ENCODE peak calls at places on chromosome 11, in eight cellular contexts. B is CD4-positive, alpha-beta T cell; L is osteocyte; H is mucosa of descending colon; T is psoas muscle; V is chondrocyte; Z is ovary; E is IMR-90. Y is an unnamed sample.

GRCh38 chr11:8192016-8192895 is 23.4 kb upstream of the RIC3 start:
- DNase-seq in B (peak), L (peak), H (peak), T (peak), V (no peak), Z (peak), E (peak), Y (peak)

GRCh38 chr11:83070878-83071640 is 638 bp downstream of the RAB30 start:
- DNase-seq in B (no peak), L (no peak), H (peak), T (peak), V (no peak), Z (peak), E (peak), Y (no peak)

GRCh38 chr11:111913997-111914396 is 1.5 kb downstream of the HSPB2 start:
- DNase-seq in B (no peak), L (no peak), H (peak), T (peak), V (no peak), Z (peak), E (peak), Y (no peak)

GRCh38 chr11:128412847-128413791 is 174.2 kb downstream of the ETS1 start:
- DNase-seq in B (no peak), L (no peak), H (no peak), T (no peak), V (no peak), Z (no peak), E (peak), Y (no peak)

GRCh38 chr11:60570970-60571369 is 55.8 kb downstream of the MS4A13 start:
- DNase-seq in B (no peak), L (no peak), H (no peak), T (no peak), V (no peak), Z (no peak), E (no peak), Y (no peak)

GRCh38 chr11:1656670-1657069 is 27.1 kb downstream of the KRTAP5-5 start:
- DNase-seq in B (no peak), L (no peak), H (no peak), T (no peak), V (peak), Z (no peak), E (no peak), Y (no peak)

GRCh38 chr11:72069787-72070251 is 10.5 kb downstream of the NUMA1 start:
- DNase-seq in B (no peak), L (no peak), H (peak), T (peak), V (no peak), Z (peak), E (peak), Y (no peak)

GRCh38 chr11:133047036-133047800 is 485.1 kb downstream of the OPCML start:
- DNase-seq in B (no peak), L (no peak), H (no peak), T (no peak), V (no peak), Z (no peak), E (no peak), Y (no peak)

GRCh38 chr11:126529037-126529436 is 173.6 kb downstream of the ST3GAL4 start:
- DNase-seq in B (no peak), L (no peak), H (no peak), T (no peak), V (peak), Z (no peak), E (no peak), Y (no peak)

GRCh38 chr11:113272281-113272680 is 42.1 kb upstream of the TTC12 start:
- DNase-seq in B (no peak), L (no peak), H (no peak), T (no peak), V (no peak), Z (no peak), E (no peak), Y (no peak)

GRCh38 chr11:128587415-128587814 is at the start of gene ETS1:
- DNase-seq in B (no peak), L (no peak), H (no peak), T (no peak), V (no peak), Z (no peak), E (no peak), Y (no peak)

GRCh38 chr11:32838505-32839274 is 9.0 kb downstream of the PRRG4 start:
- DNase-seq in B (no peak), L (no peak), H (peak), T (no peak), V (no peak), Z (no peak), E (no peak), Y (no peak)

GRCh38 chr11:36509265-36509664 is 807 bp downstream of the TRAF6 start:
- DNase-seq in B (no peak), L (no peak), H (no peak), T (no peak), V (no peak), Z (no peak), E (peak), Y (no peak)

GRCh38 chr11:106231591-106231990 is 154.1 kb downstream of the AASDHPPT start:
- DNase-seq in B (no peak), L (no peak), H (no peak), T (no peak), V (no peak), Z (no peak), E (peak), Y (no peak)
- TF ChIP-seq CTCF in B (no peak), L (peak), H (no peak), T (no peak), V (peak), Z (no peak), E (peak), Y (peak)

GRCh38 chr11:116605543-116605942 is 167.2 kb downstream of the BUD13 start:
- DNase-seq in B (no peak), L (no peak), H (peak), T (no peak), V (no peak), Z (no peak), E (peak), Y (peak)
- TF ChIP-seq CTCF in B (no peak), L (peak), H (no peak), T (no peak), V (peak), Z (no peak), E (peak), Y (peak)

DNA sequence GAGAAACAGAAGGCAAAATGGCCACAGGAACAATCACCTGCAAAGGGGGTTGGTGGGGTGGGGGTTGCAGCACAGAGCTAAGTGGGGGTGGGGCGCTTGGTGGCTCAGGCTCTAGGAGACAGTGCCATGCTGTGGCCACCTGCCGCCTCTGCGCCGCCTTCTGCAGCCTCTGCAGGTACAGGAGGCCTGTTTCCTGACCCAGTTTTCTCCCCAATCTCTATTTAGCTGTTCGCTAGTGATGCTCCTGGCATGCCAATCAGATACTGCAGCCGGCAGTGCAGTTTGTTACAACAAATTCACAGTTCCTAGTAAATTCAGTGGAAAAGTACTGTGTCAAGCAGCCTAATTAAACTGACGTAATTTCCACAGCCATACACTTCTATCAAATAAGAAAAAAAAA is 106.4 kb downstream of the SERGEF start:
- DNase-seq in B (no peak), L (no peak), H (peak), T (no peak), V (no peak), Z (no peak), E (no peak), Y (no peak)
- TF ChIP-seq CTCF in B (no peak), L (peak), H (no peak), T (no peak), V (peak), Z (no peak), E (peak), Y (peak)

GRCh38 chr11:62324738-62325556 is 12.3 kb upstream of the ASRGL1 start:
- DNase-seq in B (peak), L (no peak), H (no peak), T (no peak), V (no peak), Z (no peak), E (peak), Y (peak)
- TF ChIP-seq CTCF in B (peak), L (peak), H (no peak), T (peak), V (peak), Z (no peak), E (peak), Y (peak)

GRCh38 chr11:118491041-118491440 is 36.2 kb upstream of the TTC36 start:
- DNase-seq in B (no peak), L (no peak), H (no peak), T (no peak), V (no peak), Z (no peak), E (no peak), Y (no peak)

GRCh38 chr11:118488480-118489109 is 38.7 kb upstream of the TTC36 start:
- DNase-seq in B (peak), L (peak), H (peak), T (peak), V (no peak), Z (peak), E (peak), Y (peak)

GRCh38 chr11:118484405-118484804 is 42.9 kb upstream of the TTC36 start:
- DNase-seq in B (no peak), L (no peak), H (no peak), T (no peak), V (no peak), Z (no peak), E (no peak), Y (no peak)

DNA sequence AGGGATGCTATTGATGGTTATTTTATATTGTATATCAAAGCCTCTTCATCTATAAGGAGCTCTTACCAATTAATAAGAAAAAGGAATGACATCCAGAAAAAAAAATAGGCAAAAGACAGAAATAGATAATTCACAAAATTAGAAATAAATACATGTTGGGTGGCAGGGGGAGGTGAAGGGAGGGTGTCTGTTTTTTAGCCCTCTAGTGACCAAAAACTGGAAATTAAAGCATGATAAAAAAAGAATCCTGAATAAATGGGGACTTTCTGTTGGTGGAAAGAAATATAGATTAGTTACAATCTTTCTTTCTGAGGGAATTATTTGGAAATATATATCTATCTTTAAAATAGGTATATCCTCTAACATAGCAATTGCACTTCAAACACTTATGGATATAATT is 42.0 kb upstream of the TTC36 start:
- DNase-seq in B (no peak), L (no peak), H (no peak), T (no peak), V (no peak), Z (no peak), E (no peak), Y (no peak)
- TF ChIP-seq CTCF in B (no peak), L (peak), H (no peak), T (no peak), V (peak), Z (no peak), E (no peak), Y (peak)